ENCODE peak calls at places on chromosomes 16 and 17, in seven cellular contexts. V, H, X, P, L, Q and R are unnamed samples. For H3K4me1, the result is how much of the 10 kb centered on the place peaks cover.

GRCh38 chr17:81665205-81666091 is 957 bp downstream of the OXLD1 start:
- DNase-seq in X (peak), P (no peak), H (peak), L (no peak), V (peak), Q (no peak), R (no peak)

GRCh38 chr16:85619089-85619850 is 6.1 kb downstream of the GSE1 start:
- DNase-seq in P (no peak), X (no peak), L (no peak), H (no peak), Q (no peak), V (no peak), R (no peak)

GRCh38 chr16:17304124-17304813 is 166.5 kb downstream of the XYLT1 start:
- DNase-seq in L (peak), P (no peak), H (no peak), X (no peak), V (no peak), Q (no peak), R (no peak)

GRCh38 chr16:73000020-73000906 is 47.7 kb downstream of the ZFHX3 start:
- DNase-seq in H (no peak), V (no peak), Q (no peak), L (no peak), X (no peak), P (no peak), R (no peak)

GRCh38 chr17:78498848-78499247 is 78.3 kb downstream of the DNAH17 start:
- DNase-seq in Q (no peak), L (no peak), X (no peak), V (no peak), P (no peak), H (no peak), R (no peak)

GRCh38 chr17:28967240-28968135 is 16.2 kb upstream of the PHF12 start:
- DNase-seq in P (peak), V (no peak), H (no peak), X (no peak), Q (no peak), L (no peak), R (no peak)

GRCh38 chr17:7856081-7856791 is 1.1 kb downstream of the NAA38 start:
- DNase-seq in H (no peak), P (peak), X (no peak), V (peak), L (no peak), Q (peak), R (peak)

GRCh38 chr16:24721830-24722238 is 7.6 kb upstream of the TNRC6A start:
- DNase-seq in H (no peak), V (no peak), L (no peak), X (no peak), P (no peak), Q (no peak), R (no peak)

GRCh38 chr17:54971147-54971546 is 2.6 kb downstream of the STXBP4 start:
- DNase-seq in P (no peak), X (no peak), Q (no peak), L (no peak), H (no peak), V (no peak), R (no peak)

GRCh38 chr17:5237541-5238016 is 2.9 kb upstream of the SCIMP start:
- DNase-seq in L (peak), V (peak), H (no peak), P (peak), Q (peak), X (peak), R (peak)

DNA sequence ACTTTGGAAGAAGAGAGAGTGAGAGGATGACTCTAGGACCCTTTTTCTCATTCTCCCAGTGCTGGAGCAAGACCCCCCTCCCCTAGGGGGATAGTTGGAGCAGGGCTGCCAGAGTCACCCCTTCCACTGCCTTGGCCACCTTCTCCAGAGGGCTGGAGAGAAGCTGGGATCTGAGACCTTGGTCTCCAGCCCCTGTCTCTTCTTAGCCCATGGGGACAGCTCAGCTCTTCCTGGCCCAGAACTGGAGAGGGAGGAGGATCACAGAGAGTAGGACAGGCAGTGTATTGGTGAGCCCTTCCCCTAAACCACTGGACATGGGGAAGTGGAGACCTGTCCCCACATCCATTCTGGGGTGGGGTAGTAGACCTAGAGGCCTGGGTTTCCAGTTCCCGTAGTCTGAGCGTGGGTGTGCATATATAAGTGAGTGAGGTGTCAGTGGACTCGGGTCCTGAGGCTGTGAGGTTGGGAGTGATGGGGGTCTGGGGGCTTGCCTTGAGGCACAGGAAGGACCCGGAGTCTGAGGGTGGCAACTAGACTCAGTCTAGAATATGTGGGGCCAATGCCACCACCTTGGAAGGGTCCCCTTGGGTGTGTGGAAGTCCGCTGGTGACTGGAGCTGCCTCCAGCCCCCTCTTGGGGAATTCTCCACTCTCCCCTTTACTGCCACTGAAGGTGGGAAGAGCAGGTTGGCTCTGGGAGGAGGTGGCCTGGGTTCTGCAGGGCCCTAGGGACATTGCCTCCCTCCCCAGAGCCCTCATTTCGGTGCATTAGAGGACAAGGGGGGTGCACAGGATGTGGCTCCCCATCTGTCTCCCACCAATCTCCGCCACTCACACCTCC is 20.0 kb downstream of the GJD3 start:
- DNase-seq in V (no peak), Q (no peak), P (no peak), H (no peak), L (no peak), X (no peak), R (no peak)
- H3K4me1 ChIP-seq in V (half or more), Q (half or more), P (half or more), H (half or more), L (half or more), X (half or more), R (half or more)

DNA sequence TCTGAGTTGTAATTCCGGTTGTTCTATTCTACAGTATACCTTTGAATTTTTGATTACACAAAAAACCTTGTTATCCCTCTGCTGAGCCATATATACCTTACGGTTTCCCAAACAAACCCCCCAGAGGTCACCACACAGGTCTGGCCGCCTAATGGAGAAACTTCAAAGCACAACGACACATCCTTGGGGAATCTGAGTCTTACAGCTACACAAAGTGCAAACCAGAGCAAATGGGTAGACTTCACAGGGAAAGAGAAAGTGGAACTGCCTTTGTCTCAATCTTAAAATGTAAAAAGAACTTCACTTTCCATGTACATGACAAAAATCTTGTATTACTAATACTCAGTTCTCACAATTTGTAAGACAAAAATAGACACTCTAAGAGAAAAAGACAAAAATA is 2.7 kb downstream of the FBXO31 start:
- DNase-seq in V (no peak), Q (no peak), L (no peak), X (no peak), P (no peak), H (no peak), R (no peak)
- H3K27ac ChIP-seq in V (no peak), Q (peak), L (no peak), X (no peak), P (no peak), H (no peak), R (peak)

GRCh38 chr17:1375615-1376014 is 24.4 kb downstream of the YWHAE start:
- DNase-seq in X (no peak), L (no peak), Q (no peak), P (no peak), V (no peak), H (no peak), R (no peak)

GRCh38 chr17:1376061-1376460 is 24.0 kb downstream of the YWHAE start:
- DNase-seq in L (no peak), V (no peak), Q (no peak), H (no peak), X (no peak), P (no peak), R (no peak)

GRCh38 chr17:1377334-1377733 is 22.7 kb downstream of the YWHAE start:
- DNase-seq in X (no peak), V (no peak), Q (no peak), H (no peak), P (no peak), L (no peak), R (no peak)

GRCh38 chr17:1379208-1379929 is 20.7 kb downstream of the YWHAE start:
- DNase-seq in H (no peak), L (no peak), Q (no peak), X (no peak), V (no peak), P (no peak), R (no peak)

DNA sequence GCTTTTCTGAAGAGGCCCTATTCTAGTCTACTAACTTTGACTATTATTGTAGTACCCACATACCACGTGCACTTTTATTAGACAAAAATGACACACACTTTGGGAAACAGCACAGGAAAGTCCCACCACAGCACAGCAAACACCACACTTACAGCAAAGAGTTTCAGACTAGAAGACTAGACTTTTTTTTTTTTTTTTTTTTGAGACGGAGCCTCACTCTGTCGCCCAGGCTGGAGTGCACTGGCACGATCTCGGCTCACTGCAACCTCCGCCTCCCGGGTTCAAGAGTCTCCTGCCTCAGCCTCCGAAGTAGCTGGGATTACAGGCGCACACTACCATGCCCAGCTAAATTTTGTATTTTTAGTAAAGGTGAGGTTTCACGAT is 20.1 kb downstream of the YWHAE start:
- DNase-seq in V (no peak), H (no peak), L (no peak), Q (no peak), X (no peak), P (no peak), R (no peak)
- H3K4me3 ChIP-seq in V (no peak), H (no peak), L (no peak), Q (no peak), X (no peak), P (no peak), R (no peak)

GRCh38 chr17:50764860-50765259 is 2.5 kb downstream of the ANKRD40CL start:
- DNase-seq in P (no peak), H (no peak), X (no peak), L (no peak), Q (no peak), V (no peak), R (no peak)

GRCh38 chr17:50766222-50767023 is 895 bp downstream of the ANKRD40CL start:
- DNase-seq in P (no peak), V (no peak), Q (peak), X (no peak), H (no peak), L (no peak), R (no peak)

GRCh38 chr17:50767030-50767429 is 288 bp downstream of the ANKRD40CL start:
- DNase-seq in V (no peak), X (no peak), L (no peak), H (no peak), P (no peak), Q (peak), R (no peak)

GRCh38 chr17:50763716-50764450 is 3.4 kb downstream of the ANKRD40CL start:
- DNase-seq in V (no peak), X (no peak), H (no peak), P (no peak), Q (no peak), L (no peak), R (peak)

GRCh38 chr17:50765454-50766221 is 1.7 kb downstream of the ANKRD40CL start:
- DNase-seq in X (no peak), V (no peak), L (no peak), Q (peak), P (no peak), H (no peak), R (no peak)
- H3K4me1 ChIP-seq in X (under half), V (under half), L (under half), Q (under half), P (under half), H (under half), R (under half)